ENCODE peak calls at places on chromosomes 12 and 14, in six cellular contexts. One of them, this sample, is unnamed.

GRCh38 chr14:22485178-22485577 is 103.8 kb downstream of the DAD1 start:
- DNase-seq in HFFc6: no peak
- DNase-seq in epithelial cell of esophagus: no peak
- DNase-seq in fibroblast of lung: no peak
- DNase-seq in B cell: no peak
- DNase-seq in astrocyte of the spinal cord: peak
- DNase-seq in this sample: no peak

GRCh38 chr12:88266851-88267360 is 124.8 kb downstream of the TMTC3 start:
- DNase-seq in HFFc6: no peak
- DNase-seq in epithelial cell of esophagus: no peak
- DNase-seq in fibroblast of lung: peak
- DNase-seq in B cell: no peak
- DNase-seq in astrocyte of the spinal cord: no peak
- DNase-seq in this sample: no peak

GRCh38 chr14:84874436-84874835 is 655.5 kb upstream of the FLRT2 start:
- DNase-seq in HFFc6: no peak
- DNase-seq in epithelial cell of esophagus: no peak
- DNase-seq in fibroblast of lung: no peak
- DNase-seq in B cell: no peak
- DNase-seq in astrocyte of the spinal cord: no peak
- DNase-seq in this sample: no peak

GRCh38 chr12:80086025-80086424 is 13.3 kb upstream of the OTOGL start:
- DNase-seq in HFFc6: no peak
- DNase-seq in epithelial cell of esophagus: no peak
- DNase-seq in fibroblast of lung: no peak
- DNase-seq in B cell: no peak
- DNase-seq in astrocyte of the spinal cord: no peak
- DNase-seq in this sample: no peak

GRCh38 chr14:21234112-21234511 is 35.1 kb downstream of the HNRNPC start:
- DNase-seq in HFFc6: no peak
- DNase-seq in epithelial cell of esophagus: peak
- DNase-seq in fibroblast of lung: no peak
- DNase-seq in B cell: no peak
- DNase-seq in astrocyte of the spinal cord: no peak
- DNase-seq in this sample: no peak

GRCh38 chr12:59372971-59373370 is 222.9 kb upstream of the SLC16A7 start:
- DNase-seq in HFFc6: no peak
- DNase-seq in epithelial cell of esophagus: peak
- DNase-seq in fibroblast of lung: peak
- DNase-seq in B cell: no peak
- DNase-seq in astrocyte of the spinal cord: peak
- DNase-seq in this sample: peak

GRCh38 chr14:90111895-90112534 is 50.2 kb downstream of the KCNK13 start:
- DNase-seq in HFFc6: peak
- DNase-seq in epithelial cell of esophagus: peak
- DNase-seq in fibroblast of lung: peak
- DNase-seq in B cell: no peak
- DNase-seq in astrocyte of the spinal cord: peak
- DNase-seq in this sample: peak

GRCh38 chr14:102795060-102795925 is 18.0 kb downstream of the TRAF3 start:
- DNase-seq in HFFc6: peak
- DNase-seq in epithelial cell of esophagus: peak
- DNase-seq in fibroblast of lung: peak
- DNase-seq in B cell: peak
- DNase-seq in astrocyte of the spinal cord: peak
- DNase-seq in this sample: peak

GRCh38 chr12:5648692-5649338 is 216.9 kb downstream of the NTF3 start:
- DNase-seq in HFFc6: peak
- DNase-seq in epithelial cell of esophagus: no peak
- DNase-seq in fibroblast of lung: peak
- DNase-seq in B cell: no peak
- DNase-seq in astrocyte of the spinal cord: no peak
- DNase-seq in this sample: no peak

GRCh38 chr14:104130974-104131651 is 7.3 kb upstream of the KIF26A start:
- DNase-seq in HFFc6: peak
- DNase-seq in epithelial cell of esophagus: peak
- DNase-seq in fibroblast of lung: peak
- DNase-seq in B cell: no peak
- DNase-seq in astrocyte of the spinal cord: no peak
- DNase-seq in this sample: peak

GRCh38 chr12:19959353-19959752 is 409.0 kb upstream of the PDE3A start:
- DNase-seq in HFFc6: no peak
- DNase-seq in epithelial cell of esophagus: no peak
- DNase-seq in fibroblast of lung: peak
- DNase-seq in B cell: no peak
- DNase-seq in astrocyte of the spinal cord: no peak
- DNase-seq in this sample: no peak

GRCh38 chr12:124837958-124838803 is 25.5 kb downstream of the SCARB1 start:
- DNase-seq in HFFc6: peak
- DNase-seq in epithelial cell of esophagus: peak
- DNase-seq in fibroblast of lung: peak
- DNase-seq in B cell: no peak
- DNase-seq in astrocyte of the spinal cord: peak
- DNase-seq in this sample: peak

GRCh38 chr12:103399986-103400385 is 95.8 kb downstream of the C12orf42 start:
- DNase-seq in HFFc6: no peak
- DNase-seq in epithelial cell of esophagus: no peak
- DNase-seq in fibroblast of lung: no peak
- DNase-seq in B cell: no peak
- DNase-seq in astrocyte of the spinal cord: no peak
- DNase-seq in this sample: no peak

GRCh38 chr12:103397536-103397935 is 98.2 kb downstream of the C12orf42 start:
- DNase-seq in HFFc6: no peak
- DNase-seq in epithelial cell of esophagus: peak
- DNase-seq in fibroblast of lung: no peak
- DNase-seq in B cell: no peak
- DNase-seq in astrocyte of the spinal cord: no peak
- DNase-seq in this sample: no peak

DNA sequence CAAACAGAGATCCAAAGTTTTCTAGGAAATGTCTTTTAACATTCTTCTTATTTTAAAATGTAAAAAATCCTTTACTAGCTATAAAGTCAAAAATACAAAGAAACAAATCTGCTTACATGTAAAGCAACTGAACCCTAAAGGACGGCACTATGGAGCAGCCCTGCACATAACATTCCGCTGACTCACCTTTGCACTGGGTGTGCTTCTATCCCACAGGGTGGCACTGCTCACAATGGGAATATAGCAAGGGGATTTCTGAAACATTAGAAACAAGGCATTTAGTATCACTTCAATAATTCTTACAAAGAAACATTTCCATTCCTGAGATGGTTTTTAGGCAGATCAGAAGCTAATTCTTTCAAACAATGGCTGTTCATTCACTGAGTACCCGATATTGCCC is 94.3 kb downstream of the C12orf42 start:
- DNase-seq in HFFc6: no peak
- DNase-seq in epithelial cell of esophagus: peak
- DNase-seq in fibroblast of lung: no peak
- DNase-seq in B cell: no peak
- DNase-seq in astrocyte of the spinal cord: no peak
- DNase-seq in this sample: no peak
- TF ChIP-seq CTCF in HFFc6: no peak
- TF ChIP-seq CTCF in epithelial cell of esophagus: peak
- TF ChIP-seq CTCF in fibroblast of lung: no peak
- TF ChIP-seq CTCF in B cell: no peak
- TF ChIP-seq CTCF in astrocyte of the spinal cord: no peak
- TF ChIP-seq CTCF in this sample: no peak

DNA sequence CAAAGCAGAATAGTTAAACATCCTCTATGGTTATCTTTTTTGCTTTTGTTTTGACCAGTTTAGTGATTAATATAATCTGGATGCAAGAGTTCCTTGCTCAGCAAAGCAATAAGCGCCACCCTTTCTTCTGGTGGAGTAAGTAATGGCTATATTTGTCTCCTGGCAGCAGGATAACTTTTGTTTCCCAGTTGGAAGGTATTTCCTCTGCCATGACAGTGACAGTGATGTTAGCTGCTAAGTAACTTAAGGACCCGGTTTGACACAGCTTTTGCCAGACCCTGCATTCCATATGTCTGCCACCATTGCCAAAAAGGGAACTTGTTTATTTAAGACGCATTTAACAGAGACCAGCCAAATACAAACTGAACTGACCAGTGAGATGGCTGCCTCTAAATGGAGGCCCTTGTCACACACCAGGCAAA is 70.4 kb upstream of the NR2C1 start:
- DNase-seq in HFFc6: no peak
- DNase-seq in epithelial cell of esophagus: no peak
- DNase-seq in fibroblast of lung: peak
- DNase-seq in B cell: no peak
- DNase-seq in astrocyte of the spinal cord: peak
- DNase-seq in this sample: peak
- TF ChIP-seq CTCF in HFFc6: no peak
- TF ChIP-seq CTCF in epithelial cell of esophagus: no peak
- TF ChIP-seq CTCF in fibroblast of lung: no peak
- TF ChIP-seq CTCF in B cell: no peak
- TF ChIP-seq CTCF in astrocyte of the spinal cord: no peak
- TF ChIP-seq CTCF in this sample: no peak

GRCh38 chr12:11023387-11023786 is 967 bp upstream of the TAS2R19 start:
- DNase-seq in HFFc6: no peak
- DNase-seq in epithelial cell of esophagus: no peak
- DNase-seq in fibroblast of lung: no peak
- DNase-seq in B cell: no peak
- DNase-seq in astrocyte of the spinal cord: no peak
- DNase-seq in this sample: no peak

GRCh38 chr12:11022520-11022919 is at the start of gene TAS2R19:
- DNase-seq in HFFc6: no peak
- DNase-seq in epithelial cell of esophagus: no peak
- DNase-seq in fibroblast of lung: no peak
- DNase-seq in B cell: no peak
- DNase-seq in astrocyte of the spinal cord: no peak
- DNase-seq in this sample: no peak

GRCh38 chr12:11031307-11031706 is at the start of gene TAS2R31:
- DNase-seq in HFFc6: no peak
- DNase-seq in epithelial cell of esophagus: no peak
- DNase-seq in fibroblast of lung: no peak
- DNase-seq in B cell: no peak
- DNase-seq in astrocyte of the spinal cord: no peak
- DNase-seq in this sample: no peak

DNA sequence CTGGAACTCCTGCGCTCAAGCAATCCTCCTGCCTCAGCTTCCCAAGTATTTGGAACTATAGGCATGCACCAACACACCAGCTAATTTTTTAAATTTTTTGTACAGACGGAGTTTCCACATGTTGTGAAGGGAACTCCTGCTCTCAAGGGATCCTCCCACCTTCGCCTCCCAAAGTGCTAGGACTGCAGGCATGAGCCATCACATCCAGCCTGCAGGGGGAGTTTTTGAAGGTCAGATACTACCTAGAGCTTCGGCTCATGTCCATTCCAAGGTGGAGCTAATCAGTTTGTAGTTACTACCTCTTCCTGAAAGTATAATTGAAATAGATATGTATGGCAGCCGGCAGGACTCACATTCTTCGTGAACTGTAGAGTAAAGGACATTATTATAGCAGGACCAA is 3.7 kb upstream of the TAS2R19 start:
- DNase-seq in HFFc6: no peak
- DNase-seq in epithelial cell of esophagus: no peak
- DNase-seq in fibroblast of lung: no peak
- DNase-seq in B cell: no peak
- DNase-seq in astrocyte of the spinal cord: no peak
- DNase-seq in this sample: no peak
- TF ChIP-seq CTCF in HFFc6: no peak
- TF ChIP-seq CTCF in epithelial cell of esophagus: no peak
- TF ChIP-seq CTCF in fibroblast of lung: no peak
- TF ChIP-seq CTCF in B cell: no peak
- TF ChIP-seq CTCF in astrocyte of the spinal cord: no peak
- TF ChIP-seq CTCF in this sample: no peak

DNA sequence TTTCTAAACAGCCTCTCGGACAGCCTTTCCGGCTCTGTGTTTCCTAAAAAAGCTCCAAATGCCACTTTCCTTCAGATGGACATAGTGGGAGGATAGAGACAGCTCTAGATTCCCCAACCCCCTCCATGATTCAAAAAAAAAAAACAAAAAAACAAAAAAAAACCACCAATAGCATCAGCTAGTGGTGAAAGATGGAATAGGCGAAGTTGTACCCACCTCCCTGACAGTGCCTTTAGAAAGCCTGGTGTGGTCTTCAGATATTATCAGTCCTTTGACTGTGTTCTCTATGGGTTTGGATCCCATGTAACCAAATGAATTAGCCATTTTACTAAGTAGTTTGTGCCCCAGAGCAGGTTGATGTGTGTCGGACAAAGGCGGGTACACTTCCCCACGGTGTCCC is 94.1 kb downstream of the PHETA1 start:
- DNase-seq in HFFc6: no peak
- DNase-seq in epithelial cell of esophagus: no peak
- DNase-seq in fibroblast of lung: no peak
- DNase-seq in B cell: no peak
- DNase-seq in astrocyte of the spinal cord: no peak
- DNase-seq in this sample: peak
- TF ChIP-seq CTCF in HFFc6: peak
- TF ChIP-seq CTCF in epithelial cell of esophagus: peak
- TF ChIP-seq CTCF in fibroblast of lung: peak
- TF ChIP-seq CTCF in B cell: no peak
- TF ChIP-seq CTCF in astrocyte of the spinal cord: peak
- TF ChIP-seq CTCF in this sample: peak

This sample was measured in foreskin fibroblast.